ENCODE peak calls at places on chromosomes 1 and 21, in ten cellular contexts. W is ovary, C is kidney epithelial cell, T is heart left ventricle, K is esophagus squamous epithelium, B is psoas muscle, D is SK-N-SH, X is endodermal cell, L is K562, U is cardiac fibroblast. I is an unnamed sample.

GRCh38 chr1:12580054-12580887 is 37.7 kb downstream of the DHRS3 start:
- DNase-seq in W (no peak), C (no peak), T (no peak), K (no peak), B (peak; percentile 73), D (no peak), X (no peak), L (no peak), U (peak; percentile 43), I (peak; percentile 63)

GRCh38 chr1:223176437-223176836 is 33.4 kb upstream of the TLR5 start:
- DNase-seq in W (no peak), C (no peak), T (no peak), K (no peak), B (no peak), D (no peak), X (no peak), L (no peak), U (no peak), I (no peak)

GRCh38 chr1:12549106-12549459 is 68.9 kb downstream of the DHRS3 start:
- DNase-seq in W (peak; percentile 73), C (no peak), T (peak; percentile 64), K (no peak), B (peak; percentile 86), D (no peak), X (no peak), L (peak; percentile 81), U (no peak), I (no peak)

GRCh38 chr1:153764315-153764714 is 10.9 kb upstream of the SLC27A3 start:
- DNase-seq in W (no peak), C (no peak), T (no peak), K (no peak), B (no peak), D (no peak), X (no peak), L (no peak), U (no peak), I (no peak)

GRCh38 chr1:35192056-35192852 is 691 bp downstream of the SFPQ start:
- DNase-seq in W (peak; percentile 87), C (no peak), T (peak; percentile 90), K (peak; percentile 31), B (peak; percentile 91), D (peak; percentile 94), X (peak; percentile 90), L (peak; percentile 94), U (peak; percentile 84), I (no peak)

GRCh38 chr1:213414901-213415300 is 363.9 kb downstream of the RPS6KC1 start:
- DNase-seq in W (no peak), C (no peak), T (no peak), K (no peak), B (no peak), D (no peak), X (peak; percentile 8), L (no peak), U (no peak), I (no peak)

GRCh38 chr1:212158912-212159796 is 123.6 kb downstream of the DTL start:
- DNase-seq in W (no peak), C (no peak), T (no peak), K (no peak), B (no peak), D (no peak), X (peak; percentile 44), L (no peak), U (no peak), I (no peak)

GRCh38 chr1:8970870-8971337 is 25.2 kb downstream of the CA6 start:
- DNase-seq in W (no peak), C (no peak), T (no peak), K (no peak), B (no peak), D (no peak), X (no peak), L (no peak), U (no peak), I (no peak)

GRCh38 chr1:15617874-15618684 is 821 bp downstream of the DDI2 start:
- DNase-seq in W (no peak), C (no peak), T (no peak), K (no peak), B (peak; percentile 39), D (peak; percentile 73), X (peak; percentile 67), L (peak; percentile 63), U (peak; percentile 17), I (no peak)

GRCh38 chr1:53986458-53986857 is 31.5 kb downstream of the LDLRAD1 start:
- DNase-seq in W (no peak), C (no peak), T (no peak), K (no peak), B (no peak), D (no peak), X (no peak), L (no peak), U (no peak), I (no peak)

GRCh38 chr1:2248127-2248826 is 20.2 kb downstream of the SKI start:
- DNase-seq in W (no peak), C (no peak), T (no peak), K (no peak), B (peak; percentile 19), D (no peak), X (peak; percentile 97), L (no peak), U (no peak), I (no peak)

DNA sequence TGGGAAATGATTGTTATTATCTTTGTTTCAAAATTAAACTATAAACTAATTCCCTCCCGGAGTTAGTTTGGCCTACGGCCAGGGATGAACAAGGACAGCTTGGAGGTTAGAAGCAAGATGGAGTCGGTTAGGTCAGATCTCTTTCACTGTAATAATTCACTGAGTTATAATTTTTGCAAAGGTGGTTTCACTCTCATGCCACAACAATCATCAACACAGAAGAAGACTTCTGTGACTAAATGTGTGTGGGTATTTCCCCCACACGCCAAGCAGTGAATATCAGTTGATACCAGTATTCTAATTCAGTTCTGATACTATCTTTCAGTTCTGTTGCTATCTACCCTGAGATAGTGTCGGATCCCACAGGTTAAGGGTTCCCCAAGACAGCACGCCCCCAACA is 215.1 kb downstream of the S1PR1 start:
- DNase-seq in W (no peak), C (no peak), T (no peak), K (no peak), B (no peak), D (no peak), X (no peak), L (no peak), U (no peak), I (no peak)
- H3K4me3 ChIP-seq in W (no peak overlapping the region), C (no peak overlapping the region), T (no peak overlapping the region), K (no peak overlapping the region), B (no peak overlapping the region), D (no peak overlapping the region), X (no peak overlapping the region), L (no peak overlapping the region), U (no peak overlapping the region), I (no peak overlapping the region)

GRCh38 chr1:60035925-60036324 is 37.6 kb downstream of the C1orf87 start:
- DNase-seq in W (no peak), C (no peak), T (no peak), K (no peak), B (no peak), D (no peak), X (no peak), L (no peak), U (no peak), I (no peak)
- TF ChIP-seq CTCF in W (no peak), C (no peak), T (no peak), K (no peak), B (no peak), D (no peak), X (peak; percentile 16), L (no peak), U (no peak), I (no peak)

DNA sequence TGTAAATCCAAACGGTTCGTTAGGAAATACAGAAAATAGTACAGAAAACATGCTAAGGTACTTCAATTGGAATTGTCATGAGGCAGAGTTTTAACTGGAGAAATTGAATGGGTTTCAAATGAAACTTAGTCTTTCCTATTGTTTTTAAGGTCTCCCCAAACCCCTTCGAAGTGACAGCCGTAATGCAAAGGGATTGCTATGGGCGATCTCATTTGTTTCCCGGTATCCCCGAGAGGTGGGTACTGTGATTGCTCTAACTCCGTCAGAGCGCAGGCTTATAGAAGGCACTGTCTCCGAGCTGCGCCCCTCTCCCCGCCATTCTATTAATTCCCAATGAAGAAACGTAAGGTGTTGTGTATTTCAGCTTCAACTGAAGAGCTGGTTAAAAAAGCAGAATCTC is 22.0 kb upstream of the RNF187 start:
- DNase-seq in W (no peak), C (no peak), T (no peak), K (no peak), B (no peak), D (no peak), X (no peak), L (no peak), U (no peak), I (no peak)
- H3K4me3 ChIP-seq in W (no peak overlapping the region), C (peak overlapping the region; percentile 38), T (peak overlapping the region; percentile 37), K (peak overlapping the region; percentile 31), B (no peak overlapping the region), D (peak overlapping the region; percentile 65), X (peak overlapping the region; percentile 78), L (no peak overlapping the region), U (no peak overlapping the region), I (peak overlapping the region; percentile 39)

GRCh38 chr21:36260802-36261201 is 59.2 kb upstream of the MORC3 start:
- DNase-seq in W (no peak), C (no peak), T (no peak), K (no peak), B (no peak), D (no peak), X (no peak), L (no peak), U (no peak), I (no peak)
- TF ChIP-seq CTCF in W (no peak), C (no peak), T (no peak), K (no peak), B (no peak), D (no peak), X (peak; percentile 8), L (no peak), U (no peak), I (no peak)

GRCh38 chr1:196181594-196181878 is 426.7 kb downstream of the KCNT2 start:
- DNase-seq in W (no peak), C (no peak), T (no peak), K (no peak), B (no peak), D (no peak), X (no peak), L (no peak), U (no peak), I (no peak)

GRCh38 chr1:196178083-196178635 is 430.1 kb downstream of the KCNT2 start:
- DNase-seq in W (no peak), C (no peak), T (no peak), K (no peak), B (no peak), D (no peak), X (no peak), L (no peak), U (peak; percentile 24), I (no peak)

DNA sequence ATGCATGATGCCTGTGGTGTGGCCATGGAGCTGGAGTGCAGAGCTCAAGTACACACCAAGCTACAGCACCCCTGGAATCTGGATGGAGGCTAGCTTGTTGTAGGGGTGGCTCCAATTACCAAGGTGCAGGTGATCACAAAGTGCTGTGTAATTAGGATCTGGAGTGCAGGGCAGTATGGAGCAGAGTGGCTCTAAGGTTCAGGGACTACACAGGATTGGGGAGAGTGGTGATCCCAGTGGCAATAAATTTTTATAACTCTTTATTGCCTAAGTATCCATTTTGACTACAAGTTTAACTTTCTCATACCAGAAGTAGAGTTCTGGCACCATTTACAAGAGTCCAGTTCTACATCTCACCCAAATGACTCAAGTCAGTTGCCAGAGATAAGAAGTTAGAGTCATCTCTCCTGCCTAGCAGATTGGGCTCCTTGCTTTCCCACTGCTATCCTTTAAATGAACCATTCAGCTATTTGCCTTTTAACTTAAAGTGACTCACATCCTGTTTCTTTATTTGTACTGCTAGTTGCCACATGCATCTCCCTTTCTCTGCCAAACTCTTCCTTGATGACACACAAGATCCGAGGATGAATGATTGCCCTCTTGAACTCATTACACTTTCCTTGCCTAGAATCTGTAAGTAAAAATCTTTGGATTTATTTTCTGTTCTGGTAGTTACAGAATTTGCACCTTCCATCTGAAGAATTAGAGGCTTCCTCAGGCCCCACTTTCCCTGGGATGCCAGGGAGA is 427.2 kb downstream of the KCNT2 start:
- DNase-seq in W (no peak), C (peak; percentile 89), T (no peak), K (no peak), B (no peak), D (no peak), X (no peak), L (peak; percentile 5), U (peak; percentile 95), I (peak; percentile 86)
- H3K4me3 ChIP-seq in W (no peak overlapping the region), C (no peak overlapping the region), T (no peak overlapping the region), K (no peak overlapping the region), B (no peak overlapping the region), D (no peak overlapping the region), X (no peak overlapping the region), L (no peak overlapping the region), U (no peak overlapping the region), I (no peak overlapping the region)

I was measured in BJ.